ENCODE peak calls at places on chromosomes 2 and 18, in four cellular contexts. One of them, this sample, is unnamed.

GRCh38 chr2:239569401-239570090 is 168.7 kb upstream of the HDAC4 start:
- DNase-seq in K562: no peak
- DNase-seq in IMR-90: no peak
- DNase-seq in GM12878: no peak
- DNase-seq in this sample: no peak

GRCh38 chr18:48149020-48149685 is 218.7 kb upstream of the SMAD2 start:
- DNase-seq in K562: no peak
- DNase-seq in IMR-90: no peak
- DNase-seq in GM12878: no peak
- DNase-seq in this sample: no peak

GRCh38 chr2:177572236-177572671 is 179.7 kb downstream of the AGPS start:
- DNase-seq in K562: no peak
- DNase-seq in IMR-90: no peak
- DNase-seq in GM12878: no peak
- DNase-seq in this sample: no peak

GRCh38 chr2:142974288-142975024 is 97.0 kb downstream of the KYNU start:
- DNase-seq in K562: no peak
- DNase-seq in IMR-90: peak
- DNase-seq in GM12878: no peak
- DNase-seq in this sample: no peak

GRCh38 chr2:157265825-157266224 is 8.3 kb downstream of the GALNT5 start:
- DNase-seq in K562: no peak
- DNase-seq in IMR-90: no peak
- DNase-seq in GM12878: no peak
- DNase-seq in this sample: no peak

GRCh38 chr2:38033651-38034050 is 42.3 kb downstream of the CYP1B1 start:
- DNase-seq in K562: no peak
- DNase-seq in IMR-90: no peak
- DNase-seq in GM12878: no peak
- DNase-seq in this sample: no peak

GRCh38 chr2:207363761-207364160 is 166.0 kb upstream of the CREB1 start:
- DNase-seq in K562: no peak
- DNase-seq in IMR-90: no peak
- DNase-seq in GM12878: no peak
- DNase-seq in this sample: no peak

GRCh38 chr2:170972508-170973224 is 43.6 kb downstream of the GORASP2 start:
- DNase-seq in K562: no peak
- DNase-seq in IMR-90: no peak
- DNase-seq in GM12878: no peak
- DNase-seq in this sample: no peak

GRCh38 chr2:30243231-30243630 is 11.9 kb downstream of the LBH start:
- DNase-seq in K562: no peak
- DNase-seq in IMR-90: no peak
- DNase-seq in GM12878: no peak
- DNase-seq in this sample: no peak

GRCh38 chr2:70527447-70528080 is 26.1 kb downstream of the TGFA start:
- DNase-seq in K562: no peak
- DNase-seq in IMR-90: no peak
- DNase-seq in GM12878: no peak
- DNase-seq in this sample: peak

GRCh38 chr18:37270046-37270665 is 295.4 kb downstream of the CELF4 start:
- DNase-seq in K562: peak
- DNase-seq in IMR-90: peak
- DNase-seq in GM12878: no peak
- DNase-seq in this sample: no peak

GRCh38 chr2:72154386-72154785 is 6.7 kb upstream of the CYP26B1 start:
- DNase-seq in K562: no peak
- DNase-seq in IMR-90: no peak
- DNase-seq in GM12878: no peak
- DNase-seq in this sample: no peak

GRCh38 chr2:213279961-213280360 is 4.3 kb upstream of the SPAG16 start:
- DNase-seq in K562: no peak
- DNase-seq in IMR-90: no peak
- DNase-seq in GM12878: no peak
- DNase-seq in this sample: no peak

GRCh38 chr2:100818606-100819364 is 1.2 kb upstream of the NPAS2 start:
- DNase-seq in K562: no peak
- DNase-seq in IMR-90: peak
- DNase-seq in GM12878: no peak
- DNase-seq in this sample: peak
- TF ChIP-seq SMC3 in K562: no peak
- TF ChIP-seq SMC3 in IMR-90: peak
- TF ChIP-seq SMC3 in GM12878: no peak
- TF ChIP-seq SMC3 in this sample: peak

GRCh38 chr2:61722311-61722710 is 131.5 kb downstream of the FAM161A start:
- DNase-seq in K562: no peak
- DNase-seq in IMR-90: no peak
- DNase-seq in GM12878: no peak
- DNase-seq in this sample: no peak
- TF ChIP-seq RCOR1 in K562: no peak
- TF ChIP-seq RCOR1 in IMR-90: no peak
- TF ChIP-seq RCOR1 in GM12878: no peak
- TF ChIP-seq RCOR1 in this sample: no peak

GRCh38 chr2:127029652-127030051 is 77.3 kb downstream of the BIN1 start:
- DNase-seq in K562: no peak
- DNase-seq in IMR-90: no peak
- DNase-seq in GM12878: no peak
- DNase-seq in this sample: no peak
- TF ChIP-seq CEBPB in K562: peak
- TF ChIP-seq CEBPB in IMR-90: peak
- TF ChIP-seq CEBPB in GM12878: no peak
- TF ChIP-seq CEBPB in this sample: no peak

DNA sequence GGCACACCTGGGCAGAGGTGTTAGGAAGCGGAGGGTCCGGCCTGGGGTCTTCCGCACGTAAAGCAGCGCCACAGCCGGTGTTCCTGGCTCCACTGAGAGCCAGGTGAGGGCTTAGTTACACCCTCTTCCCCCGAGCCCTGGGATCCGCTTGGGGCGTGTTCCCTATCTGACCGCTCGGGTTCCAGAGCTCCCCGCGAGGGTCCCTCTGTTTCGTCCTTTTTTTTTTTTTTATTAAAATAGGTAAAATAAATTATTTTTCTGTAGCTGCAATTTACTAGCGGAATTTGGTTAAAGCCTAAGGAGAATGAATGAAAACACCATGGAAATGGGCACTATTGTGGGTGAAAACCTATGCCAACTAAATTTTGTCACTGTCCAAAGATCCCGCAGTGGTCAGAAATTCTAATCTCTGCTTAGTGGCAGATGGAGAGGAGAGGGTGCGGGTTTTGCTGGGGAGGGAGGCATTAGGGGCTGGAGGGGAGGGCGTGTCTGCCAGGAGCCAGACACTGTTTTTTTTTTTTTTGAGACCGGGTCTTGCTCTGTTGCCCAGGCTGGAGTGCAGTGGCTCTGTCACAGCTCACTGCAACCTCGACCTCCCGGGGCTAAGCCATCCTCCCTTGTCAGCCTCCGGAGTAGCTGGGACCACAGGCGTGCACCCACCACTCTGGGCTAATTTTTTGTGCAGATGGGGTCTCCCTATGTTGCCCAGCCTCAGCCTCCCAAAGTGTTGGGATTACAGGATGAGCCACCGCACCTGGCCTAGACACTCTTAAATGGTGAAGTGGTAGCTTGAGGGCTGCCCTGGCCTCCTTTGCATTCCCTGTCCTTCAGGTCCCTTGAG is 834 bp downstream of the PDCL3 start:
- DNase-seq in K562: peak
- DNase-seq in IMR-90: no peak
- DNase-seq in GM12878: no peak
- DNase-seq in this sample: no peak
- TF ChIP-seq SMC3 in K562: no peak
- TF ChIP-seq SMC3 in IMR-90: no peak
- TF ChIP-seq SMC3 in GM12878: no peak
- TF ChIP-seq SMC3 in this sample: no peak

This sample was measured in A549.